ENCODE peak calls at places on chromosomes 1 and 21, in four cellular contexts. E is CD4-positive, CD25-positive, alpha-beta regulatory T cell; K is heart right ventricle; A is mucosa of descending colon. O is an unnamed sample.

GRCh38 chr1:243790404-243790803 is 59.6 kb downstream of the AKT3 start:
- ATAC-seq in E (no peak), K (no peak), A (no peak), O (no peak)

GRCh38 chr1:159170639-159171038 is 776 bp upstream of the CADM3 start:
- ATAC-seq in E (no peak), K (no peak), A (no peak), O (no peak)

GRCh38 chr1:61157420-61157987 is 75.1 kb downstream of the NFIA start:
- ATAC-seq in E (no peak), K (peak; percentile 73), A (peak; percentile 66), O (no peak)

GRCh38 chr1:149929847-149930246 is 2.2 kb upstream of the SF3B4 start:
- ATAC-seq in E (no peak), K (no peak), A (no peak), O (no peak)

GRCh38 chr1:152869808-152870419 is 8.2 kb upstream of the SMCP start:
- ATAC-seq in E (peak; percentile 42), K (no peak), A (peak; percentile 83), O (peak; percentile 75)

GRCh38 chr1:91804546-91805023 is 81.4 kb downstream of the TGFBR3 start:
- ATAC-seq in E (peak; percentile 59), K (peak; percentile 9), A (peak; percentile 48), O (peak; percentile 73)

GRCh38 chr1:206651958-206652890 is 16.9 kb downstream of the DYRK3 start:
- ATAC-seq in E (no peak), K (no peak), A (peak; percentile 14), O (peak; percentile 42)

GRCh38 chr1:164703415-164703814 is 144.4 kb downstream of the PBX1 start:
- ATAC-seq in E (no peak), K (peak; percentile 24), A (no peak), O (no peak)

GRCh38 chr1:110283677-110284076 is 55.5 kb upstream of the RBM15 start:
- ATAC-seq in E (no peak), K (no peak), A (no peak), O (no peak)

GRCh38 chr1:160738266-160738665 is 781 bp upstream of the SLAMF7 start:
- ATAC-seq in E (no peak), K (no peak), A (no peak), O (no peak)

GRCh38 chr1:171213559-171214454 is 28.7 kb downstream of the FMO2 start:
- ATAC-seq in E (no peak), K (no peak), A (no peak), O (no peak)

GRCh38 chr1:55288245-55288644 is 73.1 kb upstream of the USP24 start:
- ATAC-seq in E (peak; percentile 39), K (peak; percentile 60), A (no peak), O (no peak)

GRCh38 chr1:172588296-172589291 is 55.6 kb downstream of the SUCO start:
- ATAC-seq in E (no peak), K (no peak), A (peak; percentile 43), O (no peak)

GRCh38 chr1:234243872-234244271 is 129.4 kb upstream of the COA6 start:
- ATAC-seq in E (no peak), K (no peak), A (no peak), O (no peak)

GRCh38 chr1:226223157-226223785 is at the start of gene MIXL1:
- ATAC-seq in E (no peak), K (no peak), A (peak; percentile 39), O (peak; percentile 36)

GRCh38 chr1:170586321-170586855 is 54.4 kb downstream of the GORAB start:
- ATAC-seq in E (no peak), K (peak; percentile 63), A (peak; percentile 31), O (peak; percentile 38)

GRCh38 chr1:218556016-218556415 is 210.9 kb downstream of the TGFB2 start:
- ATAC-seq in E (no peak), K (no peak), A (no peak), O (no peak)

GRCh38 chr21:17451364-17451869 is 61.4 kb upstream of the CXADR start:
- ATAC-seq in E (no peak), K (peak; percentile 46), A (peak; percentile 59), O (peak; percentile 58)

GRCh38 chr1:54861070-54861761 is 25.8 kb downstream of the DHCR24 start:
- ATAC-seq in E (no peak), K (peak; percentile 25), A (no peak), O (no peak)

GRCh38 chr1:41394918-41395598 is 33.8 kb downstream of the FOXO6 start:
- ATAC-seq in E (no peak), K (peak; percentile 25), A (no peak), O (peak; percentile 46)

GRCh38 chr1:87004857-87005256 is 90.4 kb downstream of the HS2ST1 start:
- ATAC-seq in E (no peak), K (no peak), A (no peak), O (no peak)

GRCh38 chr21:14762734-14763694 is 216.9 kb upstream of the SAMSN1 start:
- ATAC-seq in E (peak; percentile 79), K (peak; percentile 70), A (peak; percentile 88), O (peak; percentile 42)

GRCh38 chr1:99501871-99502270 is 144.0 kb upstream of the PALMD start:
- ATAC-seq in E (no peak), K (no peak), A (no peak), O (no peak)

GRCh38 chr1:85580046-85580411 is 532 bp upstream of the CCN1 start:
- ATAC-seq in E (no peak), K (no peak), A (no peak), O (no peak)

GRCh38 chr1:16175610-16176553 is 20.0 kb upstream of the EPHA2 start:
- ATAC-seq in E (no peak), K (peak; percentile 91), A (peak; percentile 33), O (no peak)

GRCh38 chr1:12127206-12127810 is 39.5 kb upstream of the TNFRSF1B start:
- ATAC-seq in E (peak; percentile 36), K (no peak), A (no peak), O (no peak)